ENCODE peak calls at places on chromosomes 12 and 14, in four cellular contexts. One of them, this sample, is unnamed. For H3K4me1, the result is how much of the 10 kb centered on the place peaks cover.

GRCh38 chr14:76006253-76006652 is 20.7 kb downstream of the IFT43 start:
- DNase-seq in SJCRH30: no peak
- DNase-seq in Panc1: no peak
- DNase-seq in cardiac muscle cell: no peak
- DNase-seq in this sample: no peak

GRCh38 chr12:131774576-131774975 is 53.6 kb upstream of the MMP17 start:
- DNase-seq in cardiac muscle cell: no peak
- DNase-seq in Panc1: no peak
- DNase-seq in SJCRH30: no peak
- DNase-seq in this sample: no peak

GRCh38 chr12:127548123-127548553 is 718.8 kb upstream of the TMEM132C start:
- DNase-seq in cardiac muscle cell: no peak
- DNase-seq in SJCRH30: no peak
- DNase-seq in Panc1: peak
- DNase-seq in this sample: no peak

GRCh38 chr12:95282266-95282665 is 64.7 kb downstream of the VEZT start:
- DNase-seq in SJCRH30: no peak
- DNase-seq in Panc1: no peak
- DNase-seq in cardiac muscle cell: no peak
- DNase-seq in this sample: no peak

GRCh38 chr14:61927521-61927920 is 165.3 kb downstream of the SNAPC1 start:
- DNase-seq in SJCRH30: no peak
- DNase-seq in Panc1: no peak
- DNase-seq in cardiac muscle cell: no peak
- DNase-seq in this sample: peak

GRCh38 chr14:104559043-104559768 is 20.4 kb upstream of the C14orf180 start:
- DNase-seq in cardiac muscle cell: no peak
- DNase-seq in Panc1: no peak
- DNase-seq in SJCRH30: no peak
- DNase-seq in this sample: no peak

GRCh38 chr12:11763760-11764520 is 114.5 kb downstream of the ETV6 start:
- DNase-seq in Panc1: no peak
- DNase-seq in SJCRH30: no peak
- DNase-seq in cardiac muscle cell: peak
- DNase-seq in this sample: no peak

GRCh38 chr12:24246921-24247320 is 297.5 kb upstream of the SOX5 start:
- DNase-seq in Panc1: no peak
- DNase-seq in cardiac muscle cell: no peak
- DNase-seq in SJCRH30: no peak
- DNase-seq in this sample: no peak

GRCh38 chr12:9331218-9331626 is 123.0 kb upstream of the PZP start:
- DNase-seq in SJCRH30: peak
- DNase-seq in Panc1: peak
- DNase-seq in cardiac muscle cell: peak
- DNase-seq in this sample: no peak

GRCh38 chr14:74459289-74459946 is 33.4 kb upstream of the SYNDIG1L start:
- DNase-seq in cardiac muscle cell: peak
- DNase-seq in SJCRH30: peak
- DNase-seq in Panc1: no peak
- DNase-seq in this sample: no peak

GRCh38 chr14:54758041-54758440 is 144.6 kb downstream of the GCH1 start:
- DNase-seq in cardiac muscle cell: no peak
- DNase-seq in Panc1: no peak
- DNase-seq in SJCRH30: no peak
- DNase-seq in this sample: no peak

GRCh38 chr12:79016181-79016580 is 151.6 kb downstream of the SYT1 start:
- DNase-seq in SJCRH30: no peak
- DNase-seq in Panc1: no peak
- DNase-seq in cardiac muscle cell: no peak
- DNase-seq in this sample: no peak

GRCh38 chr14:68675233-68675577 is 117.7 kb downstream of the ZFP36L1 start:
- DNase-seq in Panc1: no peak
- DNase-seq in SJCRH30: no peak
- DNase-seq in cardiac muscle cell: no peak
- DNase-seq in this sample: no peak

GRCh38 chr12:57309420-57309819 is 58.4 kb upstream of the STAC3 start:
- DNase-seq in cardiac muscle cell: no peak
- DNase-seq in SJCRH30: no peak
- DNase-seq in Panc1: peak
- DNase-seq in this sample: no peak

GRCh38 chr14:36654185-36655053 is 7.2 kb upstream of the PAX9 start:
- DNase-seq in Panc1: no peak
- DNase-seq in cardiac muscle cell: no peak
- DNase-seq in SJCRH30: no peak
- DNase-seq in this sample: no peak

GRCh38 chr12:131164096-131164872 is 210.6 kb downstream of the ADGRD1 start:
- DNase-seq in cardiac muscle cell: no peak
- DNase-seq in SJCRH30: no peak
- DNase-seq in Panc1: no peak
- DNase-seq in this sample: no peak

GRCh38 chr12:110775997-110776396 is 33.3 kb upstream of the PPP1CC start:
- DNase-seq in SJCRH30: no peak
- DNase-seq in cardiac muscle cell: no peak
- DNase-seq in Panc1: no peak
- DNase-seq in this sample: no peak
- H3K4me3 ChIP-seq in SJCRH30: no peak
- H3K4me3 ChIP-seq in cardiac muscle cell: no peak
- H3K4me3 ChIP-seq in Panc1: no peak
- H3K4me3 ChIP-seq in this sample: no peak

GRCh38 chr12:115439008-115439601 is 755.1 kb upstream of the TBX3 start:
- DNase-seq in Panc1: no peak
- DNase-seq in cardiac muscle cell: no peak
- DNase-seq in SJCRH30: no peak
- DNase-seq in this sample: no peak
- H3K4me1 ChIP-seq in Panc1: under half
- H3K4me1 ChIP-seq in cardiac muscle cell: under half
- H3K4me1 ChIP-seq in SJCRH30: under half
- H3K4me1 ChIP-seq in this sample: under half

GRCh38 chr12:1591029-1591428 is 3.4 kb downstream of the FBXL14 start:
- DNase-seq in cardiac muscle cell: no peak
- DNase-seq in SJCRH30: no peak
- DNase-seq in Panc1: no peak
- DNase-seq in this sample: peak
- H3K4me3 ChIP-seq in cardiac muscle cell: peak
- H3K4me3 ChIP-seq in SJCRH30: peak
- H3K4me3 ChIP-seq in Panc1: peak
- H3K4me3 ChIP-seq in this sample: no peak

GRCh38 chr12:45988259-45988658 is 2.1 kb downstream of the SCAF11 start:
- DNase-seq in SJCRH30: no peak
- DNase-seq in cardiac muscle cell: no peak
- DNase-seq in Panc1: no peak
- DNase-seq in this sample: no peak
- H3K4me1 ChIP-seq in SJCRH30: under half
- H3K4me1 ChIP-seq in cardiac muscle cell: under half
- H3K4me1 ChIP-seq in Panc1: under half
- H3K4me1 ChIP-seq in this sample: under half

GRCh38 chr12:388547-389137 is 478 bp downstream of the KDM5A start:
- DNase-seq in cardiac muscle cell: peak
- DNase-seq in Panc1: no peak
- DNase-seq in SJCRH30: peak
- DNase-seq in this sample: no peak

GRCh38 chr12:388012-388411 is 1.1 kb downstream of the KDM5A start:
- DNase-seq in cardiac muscle cell: no peak
- DNase-seq in SJCRH30: no peak
- DNase-seq in Panc1: no peak
- DNase-seq in this sample: no peak

GRCh38 chr12:389138-390096 is at the start of gene KDM5A:
- DNase-seq in SJCRH30: peak
- DNase-seq in cardiac muscle cell: peak
- DNase-seq in Panc1: peak
- DNase-seq in this sample: peak

GRCh38 chr12:386651-387050 is 2.5 kb downstream of the KDM5A start:
- DNase-seq in cardiac muscle cell: no peak
- DNase-seq in Panc1: no peak
- DNase-seq in SJCRH30: no peak
- DNase-seq in this sample: no peak
- H3K4me3 ChIP-seq in cardiac muscle cell: peak
- H3K4me3 ChIP-seq in Panc1: peak
- H3K4me3 ChIP-seq in SJCRH30: peak
- H3K4me3 ChIP-seq in this sample: peak

DNA sequence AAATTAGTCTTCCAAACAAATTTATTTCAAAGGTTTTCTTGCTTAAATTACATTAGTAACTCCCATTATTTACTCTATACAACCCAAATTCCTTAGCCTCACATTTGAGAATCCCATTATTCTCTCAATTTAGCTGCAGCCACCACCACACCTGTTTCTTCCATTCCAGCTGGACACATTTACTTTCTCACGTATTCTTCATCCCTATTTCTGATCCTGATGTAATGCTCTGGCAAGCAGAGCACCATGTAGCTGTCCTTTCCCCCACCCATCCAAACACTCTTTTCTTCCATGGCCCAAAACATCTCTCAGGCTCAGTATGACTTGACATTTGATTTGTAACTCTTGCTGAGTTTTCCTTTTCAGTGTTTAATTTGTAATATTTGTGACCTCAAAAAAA is 240.2 kb upstream of the CLEC14A start:
- DNase-seq in cardiac muscle cell: no peak
- DNase-seq in SJCRH30: peak
- DNase-seq in Panc1: no peak
- DNase-seq in this sample: no peak
- H3K4me1 ChIP-seq in cardiac muscle cell: under half
- H3K4me1 ChIP-seq in SJCRH30: under half
- H3K4me1 ChIP-seq in Panc1: under half
- H3K4me1 ChIP-seq in this sample: under half

DNA sequence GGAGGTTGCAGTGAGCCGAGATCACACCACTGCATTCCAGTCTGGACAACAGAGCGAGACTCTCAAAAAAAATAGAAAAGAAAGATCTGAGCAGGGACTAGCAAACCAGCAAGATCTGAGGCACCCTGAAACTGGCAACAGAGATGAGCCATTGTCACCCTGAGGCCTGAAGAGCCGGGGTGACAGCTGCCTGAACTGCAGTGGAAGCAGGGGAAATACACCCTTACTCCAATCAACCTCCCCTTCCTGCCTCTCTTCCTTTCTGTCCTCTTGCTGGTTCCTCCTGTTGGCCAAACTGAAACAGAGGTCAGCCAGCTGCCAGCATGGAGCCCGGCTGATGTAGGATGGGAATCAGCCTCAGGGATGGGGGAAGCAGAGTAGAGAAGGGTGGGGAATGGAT is 192.0 kb downstream of the CHST11 start:
- DNase-seq in SJCRH30: no peak
- DNase-seq in Panc1: no peak
- DNase-seq in cardiac muscle cell: no peak
- DNase-seq in this sample: no peak
- H3K4me3 ChIP-seq in SJCRH30: no peak
- H3K4me3 ChIP-seq in Panc1: no peak
- H3K4me3 ChIP-seq in cardiac muscle cell: no peak
- H3K4me3 ChIP-seq in this sample: no peak

DNA sequence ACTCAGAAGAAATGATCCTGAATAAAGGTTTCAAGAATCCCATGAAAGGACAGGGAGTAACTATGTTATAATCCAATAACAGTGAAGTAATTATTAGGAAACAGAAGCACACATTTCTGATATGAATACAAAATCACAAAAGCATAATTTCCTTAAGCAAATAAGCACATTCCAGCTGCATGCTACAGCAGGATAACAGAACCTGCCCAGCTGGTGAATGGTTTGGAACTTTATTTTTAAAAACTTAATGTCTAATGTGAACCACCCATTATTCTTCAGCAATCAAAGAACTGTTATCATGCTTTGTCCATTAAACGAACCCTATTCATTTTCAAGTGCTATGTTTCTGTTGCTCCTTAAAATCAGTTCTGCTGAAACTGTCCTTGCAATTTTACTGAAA is 13.4 kb downstream of the SPTLC2 start:
- DNase-seq in Panc1: no peak
- DNase-seq in cardiac muscle cell: no peak
- DNase-seq in SJCRH30: no peak
- DNase-seq in this sample: no peak
- H3K4me1 ChIP-seq in Panc1: under half
- H3K4me1 ChIP-seq in cardiac muscle cell: under half
- H3K4me1 ChIP-seq in SJCRH30: under half
- H3K4me1 ChIP-seq in this sample: under half

GRCh38 chr12:111410229-111411186 is 4.8 kb downstream of the SH2B3 start:
- DNase-seq in Panc1: no peak
- DNase-seq in cardiac muscle cell: no peak
- DNase-seq in SJCRH30: no peak
- DNase-seq in this sample: no peak
- H3K4me3 ChIP-seq in Panc1: peak
- H3K4me3 ChIP-seq in cardiac muscle cell: no peak
- H3K4me3 ChIP-seq in SJCRH30: no peak
- H3K4me3 ChIP-seq in this sample: no peak

This sample was measured in keratinocyte.